ENCODE peak calls at places on chromosomes 11 and 22, in ten cellular contexts. One of them, this sample, is unnamed. For H3K4me1, the result is how much of the 10 kb centered on the place peaks cover.

GRCh38 chr11:62444835-62445234 is 26.0 kb downstream of the SCGB1A1 start:
- DNase-seq in ovary: no peak
- DNase-seq in fibroblast of lung: no peak
- DNase-seq in A549: no peak
- DNase-seq in uterus: no peak
- DNase-seq in pancreas: no peak
- DNase-seq in testis: no peak
- DNase-seq in heart right ventricle: no peak
- DNase-seq in heart left ventricle: no peak
- DNase-seq in transverse colon: no peak
- DNase-seq in this sample: no peak

GRCh38 chr11:128857341-128857740 is 9.8 kb downstream of the KCNJ1 start:
- DNase-seq in ovary: no peak
- DNase-seq in fibroblast of lung: no peak
- DNase-seq in A549: no peak
- DNase-seq in uterus: no peak
- DNase-seq in pancreas: no peak
- DNase-seq in testis: no peak
- DNase-seq in heart right ventricle: no peak
- DNase-seq in heart left ventricle: no peak
- DNase-seq in transverse colon: no peak
- DNase-seq in this sample: no peak

GRCh38 chr22:19505735-19506126 is 18.5 kb downstream of the CLDN5 start:
- DNase-seq in ovary: no peak
- DNase-seq in fibroblast of lung: no peak
- DNase-seq in A549: no peak
- DNase-seq in uterus: no peak
- DNase-seq in pancreas: no peak
- DNase-seq in testis: no peak
- DNase-seq in heart right ventricle: no peak
- DNase-seq in heart left ventricle: no peak
- DNase-seq in transverse colon: no peak
- DNase-seq in this sample: no peak

GRCh38 chr11:23611726-23612125 is 751.5 kb upstream of the CCDC179 start:
- DNase-seq in ovary: no peak
- DNase-seq in fibroblast of lung: no peak
- DNase-seq in A549: no peak
- DNase-seq in uterus: no peak
- DNase-seq in pancreas: no peak
- DNase-seq in testis: no peak
- DNase-seq in heart right ventricle: no peak
- DNase-seq in heart left ventricle: no peak
- DNase-seq in transverse colon: no peak
- DNase-seq in this sample: no peak

GRCh38 chr11:8328848-8329330 is 65.2 kb upstream of the LMO1 start:
- DNase-seq in ovary: peak
- DNase-seq in fibroblast of lung: peak
- DNase-seq in A549: peak
- DNase-seq in uterus: peak
- DNase-seq in pancreas: peak
- DNase-seq in testis: peak
- DNase-seq in heart right ventricle: peak
- DNase-seq in heart left ventricle: peak
- DNase-seq in transverse colon: peak
- DNase-seq in this sample: no peak

GRCh38 chr22:38271927-38272372 is 860 bp downstream of the TMEM184B start:
- DNase-seq in ovary: no peak
- DNase-seq in fibroblast of lung: no peak
- DNase-seq in A549: no peak
- DNase-seq in uterus: no peak
- DNase-seq in pancreas: peak
- DNase-seq in testis: no peak
- DNase-seq in heart right ventricle: no peak
- DNase-seq in heart left ventricle: no peak
- DNase-seq in transverse colon: peak
- DNase-seq in this sample: no peak

GRCh38 chr11:90947930-90948329 is 725.1 kb upstream of the CHORDC1 start:
- DNase-seq in ovary: no peak
- DNase-seq in fibroblast of lung: no peak
- DNase-seq in A549: peak
- DNase-seq in uterus: no peak
- DNase-seq in pancreas: no peak
- DNase-seq in testis: no peak
- DNase-seq in heart right ventricle: no peak
- DNase-seq in heart left ventricle: no peak
- DNase-seq in transverse colon: no peak
- DNase-seq in this sample: no peak

GRCh38 chr22:49900441-49901230 is 17.6 kb downstream of the ALG12 start:
- DNase-seq in ovary: no peak
- DNase-seq in fibroblast of lung: no peak
- DNase-seq in A549: no peak
- DNase-seq in uterus: no peak
- DNase-seq in pancreas: no peak
- DNase-seq in testis: no peak
- DNase-seq in heart right ventricle: no peak
- DNase-seq in heart left ventricle: no peak
- DNase-seq in transverse colon: no peak
- DNase-seq in this sample: no peak

GRCh38 chr22:43451651-43452050 is 39.8 kb downstream of the MPPED1 start:
- DNase-seq in ovary: no peak
- DNase-seq in fibroblast of lung: no peak
- DNase-seq in A549: no peak
- DNase-seq in uterus: no peak
- DNase-seq in pancreas: no peak
- DNase-seq in testis: no peak
- DNase-seq in heart right ventricle: no peak
- DNase-seq in heart left ventricle: no peak
- DNase-seq in transverse colon: no peak
- DNase-seq in this sample: no peak

DNA sequence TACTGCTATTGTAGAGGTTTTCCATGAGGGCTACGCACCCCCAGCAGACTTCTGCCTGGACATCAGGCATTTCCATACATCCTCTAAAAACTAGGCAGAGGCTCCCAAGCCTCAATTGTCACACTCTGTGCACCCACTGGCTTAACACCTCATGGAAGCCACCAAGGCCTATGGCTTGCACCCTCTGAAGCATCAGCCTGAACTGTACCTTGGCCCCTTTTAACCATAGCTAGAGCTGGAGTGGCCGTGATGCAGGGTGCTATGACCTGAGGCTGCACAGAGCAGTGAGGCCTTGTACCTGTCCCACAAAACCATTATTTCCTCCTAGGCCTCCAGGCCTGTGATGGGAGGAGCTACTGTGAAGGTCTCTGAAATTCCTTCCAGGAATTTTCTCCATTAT is 33.9 kb downstream of the AAMDC start:
- DNase-seq in ovary: no peak
- DNase-seq in fibroblast of lung: no peak
- DNase-seq in A549: peak
- DNase-seq in uterus: no peak
- DNase-seq in pancreas: no peak
- DNase-seq in testis: no peak
- DNase-seq in heart right ventricle: no peak
- DNase-seq in heart left ventricle: no peak
- DNase-seq in transverse colon: no peak
- DNase-seq in this sample: no peak
- H3K4me1 ChIP-seq in ovary: under half
- H3K4me1 ChIP-seq in fibroblast of lung: under half
- H3K4me1 ChIP-seq in A549: under half
- H3K4me1 ChIP-seq in uterus: under half
- H3K4me1 ChIP-seq in pancreas: under half
- H3K4me1 ChIP-seq in testis: under half
- H3K4me1 ChIP-seq in heart right ventricle: under half
- H3K4me1 ChIP-seq in heart left ventricle: under half
- H3K4me1 ChIP-seq in transverse colon: under half
- H3K4me1 ChIP-seq in this sample: under half

GRCh38 chr11:67371199-67371548 is 2.2 kb downstream of the CLCF1 start:
- DNase-seq in ovary: no peak
- DNase-seq in fibroblast of lung: no peak
- DNase-seq in A549: no peak
- DNase-seq in uterus: no peak
- DNase-seq in pancreas: no peak
- DNase-seq in testis: no peak
- DNase-seq in heart right ventricle: no peak
- DNase-seq in heart left ventricle: no peak
- DNase-seq in transverse colon: no peak
- DNase-seq in this sample: no peak
- H3K4me3 ChIP-seq in ovary: no peak
- H3K4me3 ChIP-seq in fibroblast of lung: no peak
- H3K4me3 ChIP-seq in A549: peak
- H3K4me3 ChIP-seq in uterus: peak
- H3K4me3 ChIP-seq in pancreas: no peak
- H3K4me3 ChIP-seq in testis: no peak
- H3K4me3 ChIP-seq in heart right ventricle: no peak
- H3K4me3 ChIP-seq in heart left ventricle: no peak
- H3K4me3 ChIP-seq in transverse colon: no peak
- H3K4me3 ChIP-seq in this sample: no peak

DNA sequence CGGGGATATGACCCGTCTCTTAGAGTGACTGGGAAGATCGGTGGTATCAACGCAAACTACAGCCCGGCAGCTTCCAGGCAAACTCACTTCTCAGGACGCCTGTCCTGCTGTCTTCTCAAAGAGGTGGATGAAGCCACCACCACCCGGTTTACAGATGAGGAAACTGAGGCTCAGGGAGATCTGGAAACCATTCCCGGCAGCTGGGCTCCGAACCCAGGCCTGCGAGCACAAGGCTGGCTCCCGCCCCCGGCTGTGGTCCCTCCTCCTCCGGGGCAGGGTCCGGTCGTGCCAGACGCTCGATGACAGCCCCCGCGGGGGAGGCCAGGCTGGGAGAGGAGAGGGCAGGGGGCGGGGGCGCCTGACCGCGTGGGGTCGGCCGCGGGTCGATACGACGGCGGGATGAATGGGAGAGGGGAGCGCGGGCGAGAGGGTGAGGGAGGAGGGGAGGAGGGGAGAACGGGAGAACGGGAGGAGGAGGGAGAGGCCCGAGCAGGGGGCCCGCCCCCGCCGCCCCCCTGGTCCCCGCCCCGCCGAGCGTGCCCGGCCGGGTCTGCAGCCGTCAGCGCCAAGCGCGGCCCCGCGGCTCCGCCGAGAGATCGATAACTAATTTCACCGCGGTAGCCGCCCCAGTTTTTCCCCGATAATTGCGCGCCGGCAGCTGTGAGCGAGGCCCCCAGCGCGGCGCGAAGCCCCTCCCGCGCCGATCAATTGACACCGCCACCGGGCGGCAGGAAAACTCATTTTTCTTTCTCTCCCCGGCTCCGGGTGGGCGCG is 14.0 kb downstream of the IGLL1 start:
- DNase-seq in ovary: peak
- DNase-seq in fibroblast of lung: no peak
- DNase-seq in A549: no peak
- DNase-seq in uterus: no peak
- DNase-seq in pancreas: peak
- DNase-seq in testis: no peak
- DNase-seq in heart right ventricle: peak
- DNase-seq in heart left ventricle: no peak
- DNase-seq in transverse colon: no peak
- DNase-seq in this sample: no peak
- H3K4me1 ChIP-seq in ovary: under half
- H3K4me1 ChIP-seq in fibroblast of lung: under half
- H3K4me1 ChIP-seq in A549: under half
- H3K4me1 ChIP-seq in uterus: under half
- H3K4me1 ChIP-seq in pancreas: under half
- H3K4me1 ChIP-seq in testis: under half
- H3K4me1 ChIP-seq in heart right ventricle: under half
- H3K4me1 ChIP-seq in heart left ventricle: under half
- H3K4me1 ChIP-seq in transverse colon: under half
- H3K4me1 ChIP-seq in this sample: under half

GRCh38 chr22:45676024-45676423 is 4.4 kb downstream of the ATXN10 start:
- DNase-seq in ovary: no peak
- DNase-seq in fibroblast of lung: no peak
- DNase-seq in A549: no peak
- DNase-seq in uterus: no peak
- DNase-seq in pancreas: no peak
- DNase-seq in testis: no peak
- DNase-seq in heart right ventricle: no peak
- DNase-seq in heart left ventricle: no peak
- DNase-seq in transverse colon: no peak
- DNase-seq in this sample: no peak

GRCh38 chr22:45680932-45681700 is 9.5 kb downstream of the ATXN10 start:
- DNase-seq in ovary: no peak
- DNase-seq in fibroblast of lung: peak
- DNase-seq in A549: peak
- DNase-seq in uterus: no peak
- DNase-seq in pancreas: no peak
- DNase-seq in testis: no peak
- DNase-seq in heart right ventricle: no peak
- DNase-seq in heart left ventricle: no peak
- DNase-seq in transverse colon: no peak
- DNase-seq in this sample: no peak

GRCh38 chr22:45682069-45682468 is 10.4 kb downstream of the ATXN10 start:
- DNase-seq in ovary: no peak
- DNase-seq in fibroblast of lung: peak
- DNase-seq in A549: no peak
- DNase-seq in uterus: no peak
- DNase-seq in pancreas: no peak
- DNase-seq in testis: no peak
- DNase-seq in heart right ventricle: no peak
- DNase-seq in heart left ventricle: no peak
- DNase-seq in transverse colon: no peak
- DNase-seq in this sample: no peak

GRCh38 chr22:45677060-45677459 is 5.4 kb downstream of the ATXN10 start:
- DNase-seq in ovary: no peak
- DNase-seq in fibroblast of lung: no peak
- DNase-seq in A549: no peak
- DNase-seq in uterus: no peak
- DNase-seq in pancreas: no peak
- DNase-seq in testis: no peak
- DNase-seq in heart right ventricle: no peak
- DNase-seq in heart left ventricle: no peak
- DNase-seq in transverse colon: no peak
- DNase-seq in this sample: no peak

DNA sequence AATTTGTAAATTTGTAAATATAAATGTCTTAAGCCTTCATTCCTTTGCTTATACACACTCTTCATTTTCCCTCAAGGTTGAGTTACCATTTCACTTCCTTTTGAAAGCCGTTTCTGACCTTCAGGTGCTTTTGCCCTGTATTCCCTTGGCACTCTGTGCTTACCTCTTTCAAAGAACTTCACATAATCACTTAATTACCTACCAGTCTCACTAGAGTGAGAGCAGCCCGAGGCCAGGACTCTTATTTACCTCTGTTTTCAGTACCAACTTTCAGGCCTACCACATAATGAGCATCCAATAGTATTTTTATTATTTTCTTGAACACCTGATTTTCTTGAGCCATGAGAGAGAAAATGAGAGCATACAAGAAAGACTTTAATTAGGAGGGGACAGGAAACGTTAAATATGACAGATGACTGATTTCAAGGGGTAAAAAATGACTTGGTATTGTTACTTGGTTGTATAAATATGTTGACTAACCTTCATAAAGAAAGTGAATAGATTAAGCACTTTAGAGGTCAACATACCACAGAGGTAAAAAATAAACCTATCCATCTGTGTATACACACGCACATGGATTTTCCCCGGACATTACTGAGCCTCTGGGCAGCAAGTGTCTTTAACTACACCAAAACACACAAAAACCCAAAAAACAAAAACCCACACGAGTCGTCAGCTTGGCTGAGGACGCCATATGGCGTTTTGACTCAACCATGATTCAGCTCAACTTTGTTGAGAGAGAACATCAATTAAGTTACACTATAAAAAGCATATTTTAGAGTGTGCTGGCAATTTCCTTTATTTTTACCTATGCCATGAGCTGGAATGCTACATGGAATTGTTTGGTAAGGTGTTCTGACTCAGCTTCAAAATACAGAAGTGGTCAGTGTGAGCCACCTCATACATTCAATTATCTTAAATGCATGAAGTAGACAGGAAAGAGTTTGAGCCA is 7.6 kb downstream of the ATXN10 start:
- DNase-seq in ovary: no peak
- DNase-seq in fibroblast of lung: peak
- DNase-seq in A549: no peak
- DNase-seq in uterus: no peak
- DNase-seq in pancreas: no peak
- DNase-seq in testis: no peak
- DNase-seq in heart right ventricle: no peak
- DNase-seq in heart left ventricle: no peak
- DNase-seq in transverse colon: no peak
- DNase-seq in this sample: no peak
- H3K4me3 ChIP-seq in ovary: no peak
- H3K4me3 ChIP-seq in fibroblast of lung: no peak
- H3K4me3 ChIP-seq in A549: no peak
- H3K4me3 ChIP-seq in uterus: no peak
- H3K4me3 ChIP-seq in pancreas: no peak
- H3K4me3 ChIP-seq in testis: no peak
- H3K4me3 ChIP-seq in heart right ventricle: no peak
- H3K4me3 ChIP-seq in heart left ventricle: no peak
- H3K4me3 ChIP-seq in transverse colon: no peak
- H3K4me3 ChIP-seq in this sample: no peak

This sample was measured in esophagus squamous epithelium.